ENCODE peak calls at places on chromosomes 2 and 18, in ten cellular contexts. Q is left ventricle myocardium inferior, Z is right atrium auricular region, C is stomach, A is heart left ventricle, E is HFF-Myc, H is PC-3, G is tibial nerve, W is AG04450, Y is GM12865. M is an unnamed sample.
A peak's percentile ranks its signal among the peaks of the same experiment; 100 is the strongest.

GRCh38 chr18:45254683-45255082 is 360.6 kb upstream of the SLC14A2 start:
- DNase-seq in Q (peak; percentile 75), Z (peak; percentile 75), C (no peak), A (peak; percentile 81), E (peak; percentile 31), H (no peak), G (peak; percentile 36), W (no peak), Y (no peak), M (no peak)

GRCh38 chr2:162964513-162964912 is 125.9 kb upstream of the KCNH7 start:
- DNase-seq in Q (no peak), Z (no peak), C (no peak), A (no peak), E (no peak), H (no peak), G (no peak), W (no peak), Y (no peak), M (no peak)

GRCh38 chr2:86283461-86284030 is 53.9 kb downstream of the REEP1 start:
- DNase-seq in Q (no peak), Z (no peak), C (peak; percentile 37), A (no peak), E (no peak), H (peak; percentile 37), G (no peak), W (no peak), Y (no peak), M (no peak)

GRCh38 chr2:181399046-181399445 is 58.1 kb upstream of the ITGA4 start:
- DNase-seq in Q (no peak), Z (no peak), C (no peak), A (no peak), E (no peak), H (no peak), G (no peak), W (no peak), Y (peak; percentile 11), M (no peak)

GRCh38 chr2:45494275-45494977 is 116.6 kb downstream of the SRBD1 start:
- DNase-seq in Q (no peak), Z (no peak), C (no peak), A (no peak), E (peak; percentile 39), H (peak; percentile 83), G (no peak), W (peak; percentile 41), Y (peak; percentile 67), M (peak; percentile 90)

GRCh38 chr18:79275992-79276391 is 119.7 kb upstream of the NFATC1 start:
- DNase-seq in Q (no peak), Z (no peak), C (no peak), A (no peak), E (no peak), H (peak; percentile 23), G (no peak), W (no peak), Y (peak; percentile 69), M (peak; percentile 1)

GRCh38 chr2:159072795-159073194 is 104.4 kb downstream of the TANC1 start:
- DNase-seq in Q (no peak), Z (no peak), C (no peak), A (no peak), E (no peak), H (peak; percentile 59), G (no peak), W (no peak), Y (no peak), M (peak; percentile 52)

GRCh38 chr2:178403671-178404379 is 47.1 kb downstream of the PRKRA start:
- DNase-seq in Q (no peak), Z (no peak), C (no peak), A (no peak), E (no peak), H (no peak), G (no peak), W (no peak), Y (peak; percentile 82), M (no peak)

GRCh38 chr2:109482371-109482841 is 131.4 kb downstream of the SEPTIN10 start:
- DNase-seq in Q (no peak), Z (peak; percentile 71), C (no peak), A (no peak), E (no peak), H (no peak), G (no peak), W (no peak), Y (no peak), M (peak; percentile 46)

GRCh38 chr2:67384115-67384823 is 12.9 kb upstream of the ETAA1 start:
- DNase-seq in Q (no peak), Z (no peak), C (no peak), A (no peak), E (no peak), H (no peak), G (no peak), W (no peak), Y (no peak), M (no peak)

GRCh38 chr18:10476430-10476829 is 22.0 kb downstream of the APCDD1 start:
- DNase-seq in Q (no peak), Z (no peak), C (no peak), A (no peak), E (peak; percentile 91), H (no peak), G (no peak), W (no peak), Y (no peak), M (peak; percentile 2)

GRCh38 chr2:238220892-238221521 is 17.5 kb upstream of the ILKAP start:
- DNase-seq in Q (no peak), Z (no peak), C (no peak), A (no peak), E (no peak), H (no peak), G (no peak), W (no peak), Y (no peak), M (no peak)
- H3K4me3 ChIP-seq in Q (peak overlapping the region; percentile 46), Z (peak overlapping the region; percentile 5), C (no peak overlapping the region), A (peak overlapping the region; percentile 10), E (no peak overlapping the region), H (no peak overlapping the region), G (no peak overlapping the region), W (no peak overlapping the region), Y (no peak overlapping the region), M (no peak overlapping the region)

GRCh38 chr2:42053791-42054656 is 6.2 kb downstream of the PKDCC start:
- DNase-seq in Q (peak; percentile 63), Z (no peak), C (no peak), A (peak; percentile 70), E (no peak), H (no peak), G (no peak), W (no peak), Y (no peak), M (no peak)

GRCh38 chr2:42053482-42053790 is 5.6 kb downstream of the PKDCC start:
- DNase-seq in Q (no peak), Z (no peak), C (no peak), A (no peak), E (no peak), H (no peak), G (no peak), W (no peak), Y (no peak), M (no peak)

GRCh38 chr2:42055573-42056514 is 8.0 kb downstream of the PKDCC start:
- DNase-seq in Q (no peak), Z (no peak), C (peak; percentile 62), A (no peak), E (no peak), H (peak; percentile 66), G (no peak), W (no peak), Y (no peak), M (no peak)

GRCh38 chr2:42052702-42053481 is 5.1 kb downstream of the PKDCC start:
- DNase-seq in Q (no peak), Z (no peak), C (no peak), A (peak; percentile 70), E (no peak), H (no peak), G (no peak), W (peak; percentile 43), Y (no peak), M (peak; percentile 88)

DNA sequence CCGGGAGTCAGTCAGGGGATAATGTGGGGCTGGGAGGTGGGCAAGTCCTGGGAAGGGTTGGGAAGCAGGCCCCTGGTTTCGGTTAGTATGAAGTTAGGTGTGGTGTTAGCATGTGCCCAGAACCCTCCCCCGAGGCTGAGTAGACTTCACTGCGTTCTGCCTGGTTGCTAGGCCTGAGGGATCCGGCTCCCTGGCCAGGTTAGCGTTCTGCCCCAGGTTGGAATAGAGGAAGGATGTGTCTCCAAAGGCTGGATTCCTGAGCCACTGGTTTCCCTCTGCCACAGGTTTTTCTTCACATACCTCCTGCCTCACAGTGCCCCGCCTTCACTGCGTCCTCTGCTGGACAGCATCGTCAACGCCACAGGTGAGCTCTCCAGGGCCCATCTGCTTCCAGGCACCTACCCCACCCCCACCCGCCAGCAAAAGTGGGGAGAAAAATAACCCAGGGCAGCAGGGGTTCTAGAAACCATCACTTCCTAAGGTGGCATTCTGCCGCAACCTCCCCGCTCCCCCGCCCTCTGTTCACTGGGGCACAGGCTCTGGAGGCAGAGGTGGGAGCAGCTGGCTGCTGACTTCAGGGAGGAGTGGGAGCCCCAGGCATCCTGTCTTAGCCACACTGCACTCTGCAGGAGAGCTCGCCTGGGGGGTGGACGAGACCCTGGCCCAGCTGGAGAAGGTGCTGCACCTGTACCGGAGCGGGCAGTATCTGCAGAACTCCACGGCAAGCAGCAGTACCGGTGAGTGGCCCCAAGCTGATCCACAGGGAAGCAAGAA is 7.0 kb downstream of the PKDCC start:
- DNase-seq in Q (no peak), Z (no peak), C (peak; percentile 39), A (no peak), E (no peak), H (peak; percentile 57), G (no peak), W (no peak), Y (no peak), M (no peak)
- TF ChIP-seq CTCF in Q (no peak), Z (peak; percentile 23), C (no peak), A (peak; percentile 16), E (no peak), H (peak; percentile 62), G (no peak), W (no peak), Y (no peak), M (no peak)

DNA sequence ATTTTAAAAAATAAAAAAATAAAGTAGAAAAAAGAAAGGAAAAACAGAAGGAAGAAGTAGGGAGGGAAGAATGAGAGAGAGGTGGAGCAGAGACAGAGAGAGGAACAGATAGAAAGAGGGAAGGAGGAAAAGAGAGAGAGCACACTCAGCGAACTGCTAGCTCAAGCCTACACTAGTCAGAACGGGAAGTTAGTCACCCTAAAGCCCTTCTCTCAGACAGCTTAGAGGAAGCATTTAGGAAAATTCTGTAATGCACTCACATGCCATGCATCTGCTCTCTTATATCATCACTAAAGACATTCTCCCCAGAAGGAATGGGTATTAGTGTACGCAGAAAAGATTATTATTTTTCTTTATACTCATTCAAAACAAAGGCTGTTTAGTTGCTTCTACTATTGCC is 68.1 kb upstream of the SULT1C3 start:
- DNase-seq in Q (no peak), Z (no peak), C (no peak), A (no peak), E (no peak), H (no peak), G (no peak), W (no peak), Y (no peak), M (no peak)
- H3K4me3 ChIP-seq in Q (no peak overlapping the region), Z (no peak overlapping the region), C (no peak overlapping the region), A (no peak overlapping the region), E (no peak overlapping the region), H (no peak overlapping the region), G (no peak overlapping the region), W (no peak overlapping the region), Y (no peak overlapping the region), M (no peak overlapping the region)

DNA sequence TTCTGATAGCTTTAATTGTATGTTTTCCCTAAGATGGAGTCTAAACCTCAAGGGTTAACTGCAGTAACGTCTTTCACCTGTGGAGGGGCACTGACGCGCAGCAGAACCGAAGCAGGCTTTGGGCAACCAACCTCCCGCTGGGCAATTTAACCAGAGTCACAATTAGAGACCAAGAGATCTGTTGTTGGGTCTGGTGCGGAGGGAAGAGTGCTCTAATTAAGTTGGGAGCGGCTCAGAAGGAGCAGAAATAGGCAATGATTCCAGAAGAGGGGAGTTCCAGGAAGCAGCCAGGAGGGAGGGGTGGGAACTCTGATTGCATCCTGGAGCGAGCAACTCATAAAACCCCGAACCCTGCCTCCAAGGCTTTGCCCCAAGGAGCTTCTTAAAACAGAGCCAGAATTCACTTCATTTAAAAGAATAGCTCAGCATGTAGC is 245.8 kb downstream of the PAX3 start:
- DNase-seq in Q (no peak), Z (no peak), C (no peak), A (no peak), E (no peak), H (peak; percentile 17), G (no peak), W (no peak), Y (peak; percentile 9), M (no peak)
- TF ChIP-seq CTCF in Q (peak; percentile 19), Z (peak; percentile 23), C (no peak), A (peak; percentile 9), E (peak; percentile 6), H (peak; percentile 43), G (no peak), W (peak; percentile 10), Y (no peak), M (peak; percentile 11)

M was measured in fibroblast of pulmonary artery.